ENCODE peak calls at places on chromosomes 4 and X, in six cellular contexts. R, B, G, X, K and O are unnamed samples.

GRCh38 chrX:39626749-39627148 is 471.0 kb downstream of the BCOR start:
- DNase-seq in X (no peak), G (no peak), B (no peak), R (no peak), K (no peak), O (no peak)

GRCh38 chrX:153875391-153876111 is 10.4 kb downstream of the L1CAM start:
- DNase-seq in K (peak), G (peak), B (peak), R (peak), X (peak), O (peak)

GRCh38 chrX:33188286-33188685 is 23.1 kb downstream of the DMD start:
- DNase-seq in R (no peak), G (no peak), B (no peak), X (no peak), K (no peak), O (no peak)

GRCh38 chr4:100071531-100071930 is 118.7 kb downstream of the DDIT4L start:
- DNase-seq in R (no peak), K (no peak), X (no peak), B (no peak), G (no peak), O (no peak)

GRCh38 chr4:77433102-77433733 is 172.4 kb upstream of the CXCL13 start:
- DNase-seq in G (peak), X (peak), K (peak), B (no peak), R (peak), O (peak)

GRCh38 chr4:180999217-180999616 is 1244.0 kb upstream of the TENM3 start:
- DNase-seq in K (no peak), G (no peak), R (no peak), B (no peak), X (no peak), O (no peak)

GRCh38 chrX:27890611-27891010 is 82.8 kb downstream of the MAGEB10 start:
- DNase-seq in B (no peak), R (peak), K (peak), G (no peak), X (no peak), O (no peak)

GRCh38 chrX:150200820-150201287 is 162.3 kb upstream of the MAMLD1 start:
- DNase-seq in K (peak), G (peak), R (peak), X (peak), B (peak), O (peak)

GRCh38 chr4:154595807-154596206 is 5.3 kb upstream of the FGA start:
- DNase-seq in X (no peak), R (no peak), G (no peak), K (no peak), B (no peak), O (no peak)

GRCh38 chrX:103404225-103405008 is 28.1 kb downstream of the BEX3 start:
- DNase-seq in X (no peak), G (peak), B (peak), K (peak), R (peak), O (peak)

GRCh38 chr4:108838451-108838850 is 75.6 kb upstream of the ETNPPL start:
- DNase-seq in X (no peak), R (no peak), G (no peak), B (no peak), K (no peak), O (no peak)

GRCh38 chrX:31367816-31368215 is 296.0 kb upstream of the FTHL17 start:
- DNase-seq in B (no peak), G (no peak), K (no peak), X (no peak), R (no peak), O (no peak)

GRCh38 chrX:74520896-74521295 is 93.5 kb downstream of the RLIM start:
- DNase-seq in R (no peak), K (no peak), B (no peak), X (no peak), G (no peak), O (no peak)

GRCh38 chr4:1556541-1557220 is 127.4 kb downstream of the FAM53A start:
- DNase-seq in K (no peak), R (no peak), G (no peak), X (no peak), B (no peak), O (no peak)

GRCh38 chr4:5874811-5875465 is 17.9 kb downstream of the CRMP1 start:
- DNase-seq in R (no peak), K (no peak), G (no peak), X (no peak), B (no peak), O (no peak)

GRCh38 chr4:504076-504475 is 5.1 kb downstream of the PIGG start:
- DNase-seq in K (no peak), G (no peak), R (peak), X (no peak), B (peak), O (no peak)

GRCh38 chrX:1140236-1140681 is 72.2 kb downstream of the CRLF2 start:
- DNase-seq in B (no peak), K (no peak), G (no peak), X (no peak), R (no peak), O (no peak)

GRCh38 chrX:82081027-82081426 is 879.1 kb downstream of the SH3BGRL start:
- DNase-seq in G (no peak), B (no peak), K (no peak), R (no peak), X (no peak), O (no peak)